ENCODE peak calls at places on chromosomes 16 and 17, in seven cellular contexts. G is AG04450, T is heart right ventricle, M is progenitor cell of endocrine pancreas, A is body of pancreas, Z is nephron progenitor cell, Q is lung. O is an unnamed sample.

GRCh38 chr17:17379197-17379991 is 76.2 kb downstream of the NT5M start:
- DNase-seq in G (no peak), T (no peak), M (no peak), A (peak), Z (no peak), Q (no peak), O (no peak)

GRCh38 chr17:34740936-34741515 is 161.6 kb downstream of the TMEM132E start:
- DNase-seq in G (no peak), T (no peak), M (no peak), A (no peak), Z (no peak), Q (no peak), O (no peak)

GRCh38 chr17:73722163-73722562 is 77.9 kb upstream of the SDK2 start:
- DNase-seq in G (no peak), T (no peak), M (no peak), A (no peak), Z (no peak), Q (no peak), O (no peak)

GRCh38 chr17:17494499-17495447 is 1.4 kb downstream of the RASD1 start:
- DNase-seq in G (no peak), T (peak), M (peak), A (peak), Z (peak), Q (peak), O (peak)

GRCh38 chr16:89890200-89890599 is 16.8 kb downstream of the TCF25 start:
- DNase-seq in G (no peak), T (no peak), M (no peak), A (no peak), Z (no peak), Q (no peak), O (no peak)

GRCh38 chr17:82910041-82910481 is 70.2 kb upstream of the ZNF750 start:
- DNase-seq in G (no peak), T (no peak), M (no peak), A (peak), Z (no peak), Q (no peak), O (no peak)

GRCh38 chr16:35552763-35553162 is 2093.4 kb downstream of the TP53TG3F start:
- DNase-seq in G (no peak), T (no peak), M (no peak), A (no peak), Z (no peak), Q (no peak), O (no peak)

GRCh38 chr17:9658593-9659211 is 13.4 kb downstream of the USP43 start:
- DNase-seq in G (no peak), T (no peak), M (no peak), A (no peak), Z (no peak), Q (no peak), O (no peak)

GRCh38 chr17:58986005-58986404 is 120.7 kb downstream of the TRIM37 start:
- DNase-seq in G (no peak), T (no peak), M (no peak), A (no peak), Z (no peak), Q (no peak), O (no peak)

DNA sequence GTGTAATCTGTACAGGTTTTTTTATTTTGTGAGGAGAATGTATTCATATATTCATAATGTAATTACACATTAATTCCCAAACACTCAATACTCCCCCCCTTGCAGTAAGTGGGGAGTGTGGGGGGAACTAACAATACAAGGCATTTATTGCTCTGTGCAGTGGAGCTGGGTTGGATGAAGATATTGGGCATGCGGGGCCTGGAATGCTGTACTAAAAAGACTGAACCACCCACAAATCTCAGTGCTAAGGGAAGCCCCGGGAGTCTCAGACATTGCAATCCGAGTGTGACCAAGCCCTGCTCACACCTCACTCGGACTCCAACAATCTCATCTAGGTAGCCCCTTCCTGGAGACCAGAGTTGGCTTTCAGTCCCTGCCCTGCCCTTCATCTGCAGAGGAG is 6.0 kb downstream of the PLLP start:
- DNase-seq in G (no peak), T (no peak), M (no peak), A (no peak), Z (no peak), Q (no peak), O (no peak)
- TF ChIP-seq CTCF in G (no peak), T (no peak), M (no peak), A (no peak), Z (no peak), Q (no peak), O (no peak)

GRCh38 chr17:42676424-42677011 is at the start of gene PLEKHH3:
- DNase-seq in G (no peak), T (no peak), M (peak), A (no peak), Z (no peak), Q (no peak), O (no peak)
- TF ChIP-seq CTCF in G (peak), T (peak), M (peak), A (peak), Z (no peak), Q (no peak), O (peak)

GRCh38 chr16:2056077-2056476 is 8.3 kb downstream of the TSC2 start:
- DNase-seq in G (no peak), T (no peak), M (no peak), A (no peak), Z (no peak), Q (no peak), O (peak)

GRCh38 chr16:2057438-2057837 is 9.7 kb downstream of the TSC2 start:
- DNase-seq in G (no peak), T (no peak), M (no peak), A (no peak), Z (no peak), Q (no peak), O (no peak)

GRCh38 chr16:2054543-2055245 is 6.9 kb downstream of the TSC2 start:
- DNase-seq in G (no peak), T (no peak), M (no peak), A (peak), Z (no peak), Q (no peak), O (no peak)

GRCh38 chr16:2058901-2059300 is 11.1 kb downstream of the TSC2 start:
- DNase-seq in G (no peak), T (no peak), M (no peak), A (no peak), Z (no peak), Q (no peak), O (no peak)

DNA sequence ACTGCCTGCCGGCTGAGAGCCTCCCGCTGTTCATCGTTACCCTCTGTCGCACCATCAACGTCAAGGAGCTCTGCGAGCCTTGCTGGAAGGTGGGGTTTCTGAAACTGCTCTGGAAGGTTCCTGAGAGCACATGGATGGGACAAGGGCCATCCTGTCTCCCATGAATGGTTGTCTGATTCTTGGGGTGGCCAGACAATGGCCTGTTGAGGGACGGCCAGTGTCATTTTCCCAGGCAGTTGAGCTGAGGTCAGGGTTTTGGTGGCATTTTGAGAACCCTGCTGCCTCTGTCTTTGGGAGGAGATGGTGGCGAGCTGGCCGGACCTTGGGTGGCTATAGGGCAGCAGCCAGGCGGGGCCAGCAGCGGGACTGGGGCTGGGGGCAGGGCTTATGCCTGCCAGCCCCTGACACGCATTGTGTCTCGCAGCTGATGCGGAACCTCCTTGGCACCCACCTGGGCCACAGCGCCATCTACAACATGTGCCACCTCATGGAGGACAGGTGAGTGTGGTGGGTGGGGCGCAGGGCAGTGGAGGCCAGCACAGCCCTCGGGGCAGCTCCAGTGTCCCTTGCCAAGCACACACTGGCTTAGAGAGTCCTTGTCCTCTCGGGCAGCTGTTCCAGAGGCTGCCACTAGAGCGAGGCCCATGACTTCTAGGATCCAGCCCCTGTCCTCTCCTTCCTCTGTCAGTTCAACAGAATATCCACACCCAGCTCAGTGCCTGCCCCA is 9.1 kb downstream of the TSC2 start:
- DNase-seq in G (no peak), T (no peak), M (no peak), A (no peak), Z (no peak), Q (no peak), O (no peak)
- TF ChIP-seq CTCF in G (peak), T (no peak), M (peak), A (no peak), Z (peak), Q (no peak), O (peak)

DNA sequence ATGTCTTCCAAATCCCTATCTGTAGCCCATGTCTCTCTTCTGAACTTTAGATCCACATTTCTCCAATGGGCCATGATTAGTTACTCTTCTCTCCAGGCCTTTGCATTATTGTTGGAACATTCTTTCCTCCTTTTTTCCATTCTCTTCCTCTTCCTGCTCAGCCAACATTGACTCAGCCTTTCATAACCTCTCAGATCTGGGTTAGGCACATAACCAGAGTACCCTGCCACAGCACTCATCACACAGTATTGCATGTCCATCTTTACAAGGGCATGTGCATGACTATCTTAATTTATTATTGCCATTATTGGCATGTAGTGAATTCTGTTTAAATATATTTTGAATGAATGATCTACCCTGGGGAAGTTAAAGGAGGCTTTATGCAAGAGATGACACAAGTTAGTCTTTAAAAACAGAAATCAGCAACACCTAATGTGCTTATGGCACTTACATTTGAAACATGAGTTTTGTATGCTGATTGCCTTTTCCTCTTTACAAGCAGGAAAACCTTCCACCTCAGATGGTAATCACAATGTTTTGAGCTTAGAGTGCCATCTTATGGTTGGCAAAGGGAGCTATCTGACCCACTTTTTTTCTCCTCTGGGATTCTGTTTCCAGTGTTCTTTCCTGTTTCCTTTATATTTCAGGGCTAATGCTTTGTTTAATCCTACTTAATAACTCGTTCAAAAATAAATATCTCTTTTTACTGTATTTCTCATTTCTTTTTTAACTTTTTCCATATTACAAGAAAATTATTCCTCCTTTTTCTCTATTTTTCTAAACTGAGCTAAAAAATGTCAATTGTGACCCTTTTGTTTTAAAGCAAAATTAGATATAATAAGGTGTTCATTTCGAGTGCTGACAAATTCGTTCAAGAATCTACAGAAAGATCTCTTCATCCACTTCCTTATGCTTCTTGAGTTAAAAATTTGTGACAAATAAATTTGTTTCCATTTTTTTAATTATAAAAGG is 151.0 kb upstream of the RBL2 start:
- DNase-seq in G (peak), T (no peak), M (no peak), A (no peak), Z (no peak), Q (no peak), O (no peak)
- TF ChIP-seq CTCF in G (peak), T (peak), M (peak), A (peak), Z (peak), Q (peak), O (peak)

GRCh38 chr16:62190426-62190825 is 154.2 kb upstream of the CDH8 start:
- DNase-seq in G (no peak), T (no peak), M (no peak), A (no peak), Z (peak), Q (no peak), O (no peak)
- TF ChIP-seq CTCF in G (no peak), T (peak), M (peak), A (no peak), Z (peak), Q (no peak), O (peak)

DNA sequence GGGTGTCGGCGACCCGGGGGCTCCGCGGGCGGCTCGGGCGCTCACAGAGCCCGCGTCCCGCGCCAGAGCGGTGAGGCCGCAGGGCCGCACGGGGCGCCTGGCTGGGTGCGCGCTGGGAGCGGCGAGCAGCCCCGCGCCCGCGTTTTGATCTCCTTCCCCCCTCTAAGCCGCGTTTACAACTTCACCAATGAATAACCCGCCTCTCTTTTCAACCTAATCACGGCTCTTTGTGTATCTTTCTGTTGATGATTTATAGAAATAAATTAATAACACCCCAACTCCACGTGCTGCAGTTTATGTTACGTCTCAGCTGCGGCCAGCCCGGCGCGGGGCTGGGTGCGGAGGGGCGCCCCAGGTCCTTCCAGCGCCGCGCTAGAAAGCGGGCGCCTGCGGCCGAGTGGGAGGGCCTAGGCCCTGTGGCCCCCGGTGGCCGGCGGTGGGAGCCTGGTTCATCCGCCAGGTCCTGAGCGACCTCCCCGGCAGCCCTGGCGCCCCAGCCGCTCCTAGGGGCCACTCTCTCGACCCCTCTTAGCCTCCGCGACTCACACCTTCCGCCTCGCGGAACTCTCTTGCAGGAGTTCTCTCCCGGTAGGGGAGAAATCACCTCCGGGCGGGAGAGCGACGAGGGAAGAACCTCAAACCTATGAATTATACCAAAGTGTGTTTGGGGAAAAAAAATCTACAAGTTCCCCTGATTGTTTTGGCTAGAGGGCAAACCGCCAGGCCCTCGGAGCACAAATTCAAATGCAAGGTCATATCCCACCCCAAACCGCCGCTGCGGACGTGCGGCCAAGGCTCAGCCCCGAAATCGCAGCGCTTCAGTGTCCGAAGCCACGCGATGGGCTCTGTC is 1.9 kb downstream of the HNF1B start:
- DNase-seq in G (no peak), T (no peak), M (peak), A (peak), Z (peak), Q (no peak), O (no peak)
- TF ChIP-seq CTCF in G (no peak), T (no peak), M (no peak), A (no peak), Z (no peak), Q (no peak), O (no peak)

DNA sequence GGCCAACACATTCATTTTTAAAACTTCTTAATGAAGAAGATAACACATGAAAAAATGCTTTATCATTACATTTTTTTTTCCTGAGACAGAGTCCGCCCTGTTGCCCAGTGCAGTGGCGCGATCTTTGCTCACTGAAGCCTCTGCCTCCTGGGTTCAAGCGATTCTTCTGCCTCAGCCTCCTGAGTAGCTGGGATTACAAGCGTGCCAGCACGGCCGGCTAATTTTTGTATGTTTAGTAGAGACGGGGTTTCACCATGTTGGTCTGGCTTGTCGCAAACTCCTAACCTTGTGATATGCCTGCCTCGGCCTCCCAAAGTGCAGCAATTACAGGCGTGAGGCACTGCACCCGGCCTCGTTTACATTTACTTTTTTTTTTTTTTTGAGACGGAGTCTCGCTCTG is 13.2 kb downstream of the HBQ1 start:
- DNase-seq in G (no peak), T (no peak), M (no peak), A (no peak), Z (no peak), Q (no peak), O (no peak)
- TF ChIP-seq CTCF in G (no peak), T (no peak), M (no peak), A (no peak), Z (no peak), Q (no peak), O (no peak)

GRCh38 chr16:81936209-81936608 is 75.1 kb downstream of the SDR42E1 start:
- DNase-seq in G (no peak), T (no peak), M (no peak), A (no peak), Z (no peak), Q (no peak), O (no peak)
- TF ChIP-seq CTCF in G (no peak), T (no peak), M (no peak), A (no peak), Z (no peak), Q (no peak), O (no peak)

GRCh38 chr16:2386990-2387389 is 42.3 kb upstream of the CCNF start:
- DNase-seq in G (no peak), T (no peak), M (no peak), A (no peak), Z (no peak), Q (no peak), O (no peak)
- TF ChIP-seq CTCF in G (peak), T (no peak), M (peak), A (peak), Z (no peak), Q (no peak), O (no peak)

O was measured in dorsolateral prefrontal cortex.